ENCODE peak calls at places on chromosome 21, in seven cellular contexts. D is tibial artery; H is HFFc6; W is cardiac muscle cell; K is lower lobe of right lung; P is CD4-positive, alpha-beta T cell; Z is tibial nerve. G is an unnamed sample.

GRCh38 chr21:17429936-17430335 is 82.9 kb upstream of the CXADR start:
- DNase-seq in H (no peak), Z (no peak), W (no peak), K (no peak), P (no peak), D (no peak), G (no peak)

GRCh38 chr21:39633043-39633442 is 20.3 kb downstream of the B3GALT5 start:
- DNase-seq in P (no peak), H (peak; percentile 65), Z (no peak), D (no peak), K (no peak), W (no peak), G (peak; percentile 49)

GRCh38 chr21:40760811-40761210 is 86.1 kb downstream of the DSCAM start:
- DNase-seq in K (no peak), W (no peak), H (peak; percentile 54), D (no peak), P (no peak), Z (no peak), G (no peak)

GRCh38 chr21:33261635-33262034 is 4.5 kb upstream of the IL10RB start:
- DNase-seq in W (peak; percentile 65), D (peak; percentile 39), K (peak; percentile 62), H (peak; percentile 38), P (no peak), Z (no peak), G (no peak)

GRCh38 chr21:15730484-15731242 is 881 bp downstream of the USP25 start:
- DNase-seq in P (no peak), H (no peak), K (no peak), W (no peak), Z (no peak), D (peak; percentile 26), G (no peak)

GRCh38 chr21:43866659-43867331 is 1.8 kb downstream of the AGPAT3 start:
- DNase-seq in D (no peak), Z (no peak), W (no peak), P (peak; percentile 41), K (no peak), H (no peak), G (no peak)

GRCh38 chr21:38267991-38268858 is 11.4 kb downstream of the KCNJ15 start:
- DNase-seq in W (no peak), P (no peak), D (no peak), Z (no peak), K (no peak), H (peak; percentile 28), G (peak; percentile 38)

GRCh38 chr21:42991992-42992740 is 17.8 kb downstream of the PKNOX1 start:
- DNase-seq in K (peak; percentile 56), D (peak; percentile 41), Z (no peak), H (peak; percentile 81), W (peak; percentile 95), P (no peak), G (peak; percentile 54)

GRCh38 chr21:43824883-43825609 is 35.7 kb downstream of the RRP1 start:
- DNase-seq in W (no peak), P (no peak), D (no peak), Z (no peak), K (no peak), H (no peak), G (no peak)

GRCh38 chr21:17370750-17371325 is 142.0 kb upstream of the CXADR start:
- DNase-seq in Z (no peak), W (no peak), P (no peak), H (no peak), D (no peak), K (no peak), G (no peak)

GRCh38 chr21:38810034-38810825 is 4.5 kb downstream of the ETS2 start:
- DNase-seq in H (no peak), K (no peak), D (no peak), W (no peak), Z (no peak), P (no peak), G (no peak)

GRCh38 chr21:41431788-41432548 is 5.9 kb downstream of the MX1 start:
- DNase-seq in D (no peak), P (no peak), W (no peak), K (no peak), H (no peak), Z (no peak), G (no peak)

GRCh38 chr21:42705746-42706374 is 52.4 kb downstream of the PDE9A start:
- DNase-seq in P (no peak), D (no peak), Z (no peak), H (no peak), W (no peak), K (no peak), G (no peak)

GRCh38 chr21:21003701-21004100 is 5.5 kb downstream of the NCAM2 start:
- DNase-seq in D (no peak), H (peak; percentile 47), W (peak; percentile 57), P (no peak), K (no peak), Z (no peak), G (no peak)
- TF ChIP-seq CTCF in D (no peak), H (peak; percentile 86), W (peak; percentile 52), P (no peak), K (peak; percentile 29), Z (peak; percentile 19), G (peak; percentile 19)

GRCh38 chr21:29674343-29674742 is 265.5 kb downstream of the GRIK1 start:
- DNase-seq in K (no peak), W (no peak), H (no peak), D (no peak), Z (no peak), P (no peak), G (no peak)

GRCh38 chr21:29669416-29669815 is 270.4 kb downstream of the GRIK1 start:
- DNase-seq in D (no peak), K (no peak), P (no peak), W (no peak), Z (no peak), H (no peak), G (no peak)

GRCh38 chr21:29670228-29670627 is 269.6 kb downstream of the GRIK1 start:
- DNase-seq in W (no peak), Z (no peak), D (no peak), P (no peak), H (no peak), K (no peak), G (no peak)

GRCh38 chr21:29673096-29673610 is 266.6 kb downstream of the GRIK1 start:
- DNase-seq in K (no peak), W (no peak), D (no peak), P (no peak), H (no peak), Z (no peak), G (no peak)

DNA sequence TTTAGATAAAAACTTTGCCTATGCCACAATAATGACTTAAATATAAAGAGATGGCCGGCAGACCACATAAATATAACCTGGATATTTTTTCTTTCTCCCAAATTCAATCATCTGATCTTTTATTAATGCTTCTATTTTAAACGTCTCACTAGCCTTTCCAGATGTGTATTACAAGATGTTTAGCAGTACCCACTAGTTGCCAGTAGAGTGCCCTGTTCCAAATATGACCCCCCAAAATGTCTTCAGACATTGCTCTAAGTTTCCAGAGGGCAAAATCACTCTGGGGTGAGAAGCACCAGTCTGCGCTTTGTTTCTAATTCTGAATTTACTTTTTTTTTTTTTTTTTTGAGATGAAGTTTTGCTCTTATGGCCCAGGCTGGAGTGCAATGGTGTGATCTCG is 268.1 kb downstream of the GRIK1 start:
- DNase-seq in K (no peak), W (no peak), Z (no peak), H (no peak), P (no peak), D (no peak), G (no peak)
- TF ChIP-seq CTCF in K (no peak), W (no peak), Z (no peak), H (peak; percentile 9), P (no peak), D (no peak), G (no peak)

DNA sequence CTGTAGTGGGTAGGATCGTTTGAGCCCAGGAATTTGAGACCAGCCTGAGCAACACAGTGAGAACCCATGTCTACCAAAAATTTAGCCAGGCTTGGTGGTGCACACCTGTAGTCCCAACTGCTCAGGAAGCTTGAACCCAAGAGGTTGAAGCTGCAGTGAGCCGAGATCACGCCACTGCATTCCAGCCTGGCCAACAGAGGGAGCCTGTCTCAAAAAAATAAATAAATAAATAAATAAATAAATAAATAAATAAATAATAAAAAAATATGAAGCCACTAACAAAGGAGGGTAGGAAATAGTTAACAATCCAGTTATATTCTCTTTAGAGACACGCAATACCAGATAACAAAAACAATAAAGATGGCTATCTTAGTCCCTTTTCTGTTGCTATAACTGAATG is 11.9 kb upstream of the CBR3 start:
- DNase-seq in D (no peak), Z (no peak), K (no peak), H (no peak), W (peak; percentile 22), P (no peak), G (no peak)
- TF ChIP-seq CTCF in D (peak; percentile 41), Z (peak; percentile 38), K (peak; percentile 43), H (peak; percentile 78), W (peak; percentile 47), P (no peak), G (peak; percentile 23)

GRCh38 chr21:37073417-37074194 is 552 bp downstream of the TTC3 start:
- DNase-seq in H (no peak), W (peak; percentile 33), Z (no peak), D (no peak), P (peak; percentile 55), K (peak; percentile 77), G (peak; percentile 2)
- TF ChIP-seq CTCF in H (peak; percentile 42), W (peak; percentile 9), Z (no peak), D (no peak), P (peak; percentile 32), K (no peak), G (peak; percentile 9)

GRCh38 chr21:35603471-35603870 is 456.9 kb downstream of the SETD4 start:
- DNase-seq in Z (no peak), P (no peak), H (no peak), D (no peak), K (no peak), W (no peak), G (no peak)
- TF ChIP-seq CTCF in Z (no peak), P (no peak), H (peak; percentile 21), D (no peak), K (no peak), W (no peak), G (no peak)

DNA sequence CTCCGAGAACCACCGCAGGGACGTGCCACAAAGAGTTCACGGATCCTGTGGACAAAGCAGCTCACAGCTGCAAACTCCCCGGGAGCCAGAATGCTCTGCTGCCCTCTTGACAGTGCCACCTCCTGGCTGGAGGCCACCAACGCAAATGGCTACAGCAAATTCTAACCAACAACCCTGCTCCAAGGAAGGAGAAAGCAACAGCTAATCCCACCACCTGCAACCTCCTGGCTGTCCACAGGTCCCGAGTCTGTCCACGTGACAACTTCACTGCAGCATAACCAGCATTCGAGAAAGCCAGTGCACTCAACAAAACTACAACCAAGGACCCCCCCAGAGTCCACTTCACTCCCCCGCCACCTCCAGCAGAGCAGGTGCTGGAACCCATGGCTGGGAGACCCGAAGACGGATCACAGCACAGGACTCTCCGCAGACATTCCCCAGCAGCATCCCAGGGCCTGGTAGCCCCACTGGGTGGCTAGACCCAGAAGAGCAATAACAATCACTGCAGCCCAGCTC is 17.3 kb downstream of the POFUT2 start:
- DNase-seq in W (no peak), D (peak; percentile 4), Z (peak; percentile 3), H (no peak), P (no peak), K (no peak), G (no peak)
- TF ChIP-seq CTCF in W (peak; percentile 18), D (no peak), Z (no peak), H (peak; percentile 50), P (no peak), K (no peak), G (no peak)

G was measured in RWPE1.